ENCODE peak calls at places on chromosomes 2 and 18, in seven cellular contexts. P is WERI-Rb-1, K is body of pancreas, Z is neuronal stem cell, X is OCI-LY7, S is tibial artery, Y is PC-3. W is an unnamed sample.

GRCh38 chr18:31648966-31649429 is 35.4 kb downstream of the B4GALT6 start:
- DNase-seq in P (no peak), Z (no peak), K (no peak), X (no peak), Y (peak; percentile 83), S (no peak), W (no peak)

GRCh38 chr2:20050104-20050711 is 1.2 kb downstream of the LAPTM4A start:
- DNase-seq in Z (no peak), P (peak; percentile 30), Y (peak; percentile 82), X (peak; percentile 59), S (no peak), K (no peak), W (no peak)

GRCh38 chr2:201768918-201769317 is 11.8 kb downstream of the ALS2 start:
- DNase-seq in X (no peak), Z (no peak), S (no peak), Y (peak; percentile 36), P (no peak), K (no peak), W (no peak)

GRCh38 chr2:39875182-39875913 is 96.3 kb upstream of the THUMPD2 start:
- DNase-seq in Z (no peak), Y (peak; percentile 86), K (no peak), S (peak; percentile 88), P (no peak), X (no peak), W (peak; percentile 32)

GRCh38 chr2:188609321-188610049 is 317.8 kb downstream of the GULP1 start:
- DNase-seq in X (no peak), Z (no peak), Y (peak; percentile 26), K (no peak), S (no peak), P (no peak), W (no peak)

GRCh38 chr2:18440141-18440605 is 120.3 kb downstream of the RDH14 start:
- DNase-seq in P (no peak), S (no peak), X (no peak), Z (no peak), K (no peak), Y (no peak), W (no peak)

GRCh38 chr18:69689081-69689759 is 258.5 kb downstream of the CD226 start:
- DNase-seq in Z (no peak), X (no peak), S (no peak), K (no peak), Y (no peak), P (no peak), W (no peak)

GRCh38 chr18:8615397-8616025 is 6.3 kb downstream of the RAB12 start:
- DNase-seq in K (no peak), Y (peak; percentile 92), P (no peak), S (no peak), Z (no peak), X (no peak), W (no peak)

GRCh38 chr2:235162544-235163197 is 210.9 kb downstream of the SH3BP4 start:
- DNase-seq in Y (peak; percentile 19), Z (no peak), X (no peak), K (no peak), S (no peak), P (no peak), W (no peak)

GRCh38 chr2:151422917-151423439 is 13.3 kb downstream of the RIF1 start:
- DNase-seq in K (no peak), P (no peak), S (no peak), X (no peak), Y (no peak), Z (no peak), W (no peak)

GRCh38 chr2:226631671-226632070 is 167.9 kb downstream of the IRS1 start:
- DNase-seq in S (no peak), X (no peak), Z (no peak), P (no peak), K (no peak), Y (no peak), W (no peak)

GRCh38 chr2:40546792-40547191 is 94.9 kb upstream of the SLC8A1 start:
- DNase-seq in S (no peak), K (no peak), P (no peak), Y (no peak), X (no peak), Z (no peak), W (no peak)

GRCh38 chr2:27211241-27211942 is 449 bp upstream of the ATRAID start:
- DNase-seq in Z (no peak), K (no peak), X (peak; percentile 30), S (no peak), P (peak; percentile 28), Y (no peak), W (no peak)

GRCh38 chr2:27255660-27256059 is 7.2 kb downstream of the SLC30A3 start:
- DNase-seq in K (no peak), S (no peak), Z (no peak), P (no peak), Y (peak; percentile 83), X (no peak), W (no peak)

GRCh38 chr2:30225131-30225762 is 6.1 kb upstream of the LBH start:
- DNase-seq in S (no peak), Y (no peak), P (no peak), Z (no peak), X (peak; percentile 82), K (no peak), W (no peak)

GRCh38 chr2:174333502-174334277 is 1.1 kb upstream of the SP9 start:
- DNase-seq in Z (peak; percentile 30), S (no peak), X (no peak), K (no peak), Y (no peak), P (no peak), W (no peak)

GRCh38 chr2:162828545-162828944 is 10.0 kb downstream of the KCNH7 start:
- DNase-seq in Z (no peak), X (no peak), P (no peak), K (no peak), S (no peak), Y (peak; percentile 14), W (no peak)

GRCh38 chr2:173938700-173939384 is 26.3 kb downstream of the SP3 start:
- DNase-seq in K (no peak), X (no peak), Z (no peak), S (no peak), P (no peak), Y (no peak), W (no peak)

GRCh38 chr2:45184606-45185005 is 175.4 kb upstream of the SIX2 start:
- DNase-seq in X (no peak), P (no peak), Y (peak; percentile 95), Z (no peak), S (no peak), K (no peak), W (no peak)

GRCh38 chr2:85712849-85713612 is 18.9 kb downstream of the GNLY start:
- DNase-seq in Y (peak; percentile 31), P (no peak), Z (no peak), X (no peak), K (peak; percentile 32), S (peak; percentile 88), W (peak; percentile 91)

GRCh38 chr2:48651127-48651526 is 33.5 kb downstream of the GTF2A1L start:
- DNase-seq in P (no peak), Y (peak; percentile 35), S (no peak), X (no peak), Z (no peak), K (no peak), W (no peak)

GRCh38 chr2:9836517-9836916 is 6.8 kb upstream of the TAF1B start:
- DNase-seq in X (no peak), K (no peak), P (no peak), Y (no peak), Z (no peak), S (no peak), W (no peak)

GRCh38 chr2:10284108-10284870 is 18.4 kb upstream of the HPCAL1 start:
- DNase-seq in P (no peak), S (no peak), Z (no peak), Y (no peak), K (no peak), X (no peak), W (no peak)

GRCh38 chr18:55588001-55588875 is at the start of gene TCF4:
- DNase-seq in X (peak; percentile 55), Y (peak; percentile 38), K (peak; percentile 50), P (peak; percentile 76), Z (peak; percentile 67), S (peak; percentile 74), W (peak; percentile 49)

GRCh38 chr18:3060667-3061580 is 48.0 kb upstream of the LPIN2 start:
- DNase-seq in X (peak; percentile 29), Z (no peak), Y (no peak), S (no peak), P (no peak), K (no peak), W (no peak)

GRCh38 chr18:36672437-36673344 is 156.1 kb downstream of the TPGS2 start:
- DNase-seq in P (no peak), K (no peak), Y (peak; percentile 25), S (peak; percentile 71), Z (no peak), X (peak; percentile 48), W (peak; percentile 42)

DNA sequence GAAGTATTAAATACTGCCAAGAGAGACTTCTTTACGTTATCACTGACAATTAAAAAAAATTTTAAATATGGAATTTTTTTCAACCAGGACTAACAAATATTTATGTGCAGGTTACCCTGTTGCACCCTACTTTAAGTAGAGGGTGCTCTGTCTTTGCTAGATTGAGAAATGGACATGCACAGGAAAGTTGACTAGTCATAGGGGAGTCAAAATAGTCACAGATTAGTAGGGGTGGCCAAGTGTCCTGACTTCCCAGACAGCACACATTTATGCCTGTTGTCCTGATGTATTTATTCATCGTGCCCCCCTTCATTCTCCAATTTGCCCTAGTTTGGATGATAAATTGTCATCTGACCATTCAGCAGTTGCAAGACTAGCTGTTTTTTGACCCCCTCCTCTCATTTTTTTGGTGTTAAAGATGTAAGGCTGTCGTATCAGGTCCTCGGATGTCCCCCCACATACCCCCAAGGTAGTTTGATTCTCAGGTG is 20.3 kb downstream of the CAB39 start:
- DNase-seq in K (no peak), S (no peak), Y (no peak), P (no peak), X (no peak), Z (no peak), W (no peak)
- H3K27ac ChIP-seq in K (no peak overlapping the region), S (no peak overlapping the region), Y (no peak overlapping the region), P (no peak overlapping the region), X (no peak overlapping the region), Z (no peak overlapping the region), W (no peak overlapping the region)

GRCh38 chr2:121485039-121485438 is 45.6 kb upstream of the RNU4ATAC start:
- DNase-seq in P (no peak), Y (peak; percentile 58), K (no peak), Z (no peak), X (no peak), S (no peak), W (no peak)
- H3K36me3 ChIP-seq in P (no peaks in the 10 kb centered on the region), Y (no peaks in the 10 kb centered on the region), K (no peaks in the 10 kb centered on the region), Z (peaks cover 2% of the 10 kb centered on the region), X (peaks cover 8% of the 10 kb centered on the region), S (no peaks in the 10 kb centered on the region), W (peaks cover 5% of the 10 kb centered on the region)

GRCh38 chr2:72350852-72351251 is 203.2 kb upstream of the CYP26B1 start:
- DNase-seq in K (no peak), S (no peak), Y (peak; percentile 41), P (no peak), Z (peak; percentile 17), X (no peak), W (no peak)
- H3K27ac ChIP-seq in K (no peak overlapping the region), S (no peak overlapping the region), Y (no peak overlapping the region), P (no peak overlapping the region), Z (no peak overlapping the region), X (no peak overlapping the region), W (no peak overlapping the region)

DNA sequence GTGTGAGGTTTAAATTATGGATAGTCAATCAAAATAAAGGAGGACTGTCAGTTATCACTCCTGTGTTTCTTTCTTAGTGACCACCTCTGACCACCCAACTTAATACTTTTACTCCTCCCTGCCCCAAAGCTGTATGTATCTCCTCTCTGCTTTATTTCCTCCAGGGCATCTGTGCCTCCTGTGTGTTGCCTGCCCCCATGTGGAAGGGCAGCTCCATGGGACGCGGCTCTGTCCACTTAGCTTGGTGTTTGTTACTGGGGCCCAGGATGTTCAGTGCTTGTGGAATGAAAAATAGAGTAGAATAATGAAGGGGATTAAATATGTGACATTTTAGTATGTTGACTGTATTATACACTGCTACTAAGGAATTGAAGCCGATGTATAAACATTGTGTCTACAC is 9.8 kb downstream of the ACP1 start:
- DNase-seq in Z (no peak), X (no peak), S (no peak), P (no peak), K (no peak), Y (no peak), W (no peak)
- H3K36me3 ChIP-seq in Z (peaks cover 13% of the 10 kb centered on the region), X (peaks cover 97% of the 10 kb centered on the region), S (peaks cover 43% of the 10 kb centered on the region), P (peaks cover 89% of the 10 kb centered on the region), K (peaks cover 4% of the 10 kb centered on the region), Y (peaks cover 73% of the 10 kb centered on the region), W (peaks cover 16% of the 10 kb centered on the region)

W was measured in lung.